ENCODE peak calls at places on chromosomes 11 and 22, in nine cellular contexts. Z is GM23248; G is uterus; B is coronary artery; M is caudate nucleus; O is pancreas; P is GM23338; D is esophagus squamous epithelium; K is CD4-positive, alpha-beta T cell. W is an unnamed sample.

GRCh38 chr11:76885390-76886097 is 24.8 kb downstream of the ACER3 start:
- DNase-seq in Z (peak; percentile 4), G (no peak), B (no peak), M (no peak), O (no peak), P (no peak), D (no peak), K (no peak), W (no peak)

GRCh38 chr11:103907548-103908455 is 128.6 kb upstream of the DDI1 start:
- DNase-seq in Z (peak; percentile 55), G (no peak), B (no peak), M (no peak), O (no peak), P (no peak), D (no peak), K (no peak), W (no peak)

GRCh38 chr11:2691991-2692841 is 7.6 kb downstream of the KCNQ1OT1 start:
- DNase-seq in Z (no peak), G (peak; percentile 20), B (no peak), M (no peak), O (no peak), P (peak; percentile 67), D (no peak), K (no peak), W (no peak)

GRCh38 chr11:11558352-11558751 is 63.5 kb downstream of the GALNT18 start:
- DNase-seq in Z (no peak), G (no peak), B (no peak), M (no peak), O (no peak), P (no peak), D (no peak), K (no peak), W (no peak)

GRCh38 chr11:57940044-57940781 is 83.5 kb upstream of the OR9Q1 start:
- DNase-seq in Z (peak; percentile 39), G (no peak), B (peak; percentile 29), M (no peak), O (no peak), P (no peak), D (no peak), K (no peak), W (no peak)

GRCh38 chr11:20070459-20070858 is 89.8 kb downstream of the DBX1 start:
- DNase-seq in Z (no peak), G (no peak), B (no peak), M (no peak), O (no peak), P (no peak), D (no peak), K (no peak), W (no peak)

GRCh38 chr22:47033648-47034000 is 271.2 kb downstream of the TBC1D22A start:
- DNase-seq in Z (no peak), G (no peak), B (no peak), M (no peak), O (no peak), P (no peak), D (no peak), K (no peak), W (no peak)

GRCh38 chr11:105334025-105334714 is 194.6 kb upstream of the CARD18 start:
- DNase-seq in Z (no peak), G (no peak), B (no peak), M (no peak), O (no peak), P (no peak), D (no peak), K (no peak), W (no peak)

GRCh38 chr22:38631724-38632123 is 24.5 kb downstream of the FAM227A start:
- DNase-seq in Z (no peak), G (no peak), B (no peak), M (no peak), O (no peak), P (no peak), D (no peak), K (no peak), W (no peak)

GRCh38 chr11:326842-327580 is 6.4 kb upstream of the IFITM3 start:
- DNase-seq in Z (peak; percentile 40), G (peak; percentile 94), B (peak; percentile 87), M (no peak), O (peak; percentile 58), P (no peak), D (no peak), K (no peak), W (peak; percentile 50)

GRCh38 chr11:33721291-33721840 is 14.9 kb downstream of the CD59 start:
- DNase-seq in Z (peak; percentile 85), G (no peak), B (no peak), M (no peak), O (no peak), P (no peak), D (no peak), K (no peak), W (no peak)

GRCh38 chr11:75199412-75199955 is 41.1 kb upstream of the TPBGL start:
- DNase-seq in Z (no peak), G (no peak), B (no peak), M (no peak), O (no peak), P (no peak), D (no peak), K (no peak), W (no peak)

GRCh38 chr11:133833101-133833898 is 12.0 kb downstream of the SPATA19 start:
- DNase-seq in Z (peak; percentile 25), G (no peak), B (peak; percentile 66), M (no peak), O (no peak), P (no peak), D (no peak), K (no peak), W (no peak)

GRCh38 chr11:3849297-3849874 is 6.1 kb upstream of the STIM1 start:
- DNase-seq in Z (peak; percentile 67), G (no peak), B (no peak), M (no peak), O (no peak), P (peak; percentile 66), D (no peak), K (peak; percentile 34), W (peak; percentile 49)

GRCh38 chr11:86118201-86118600 is 49.3 kb upstream of the PICALM start:
- DNase-seq in Z (no peak), G (no peak), B (no peak), M (no peak), O (no peak), P (no peak), D (no peak), K (no peak), W (no peak)

DNA sequence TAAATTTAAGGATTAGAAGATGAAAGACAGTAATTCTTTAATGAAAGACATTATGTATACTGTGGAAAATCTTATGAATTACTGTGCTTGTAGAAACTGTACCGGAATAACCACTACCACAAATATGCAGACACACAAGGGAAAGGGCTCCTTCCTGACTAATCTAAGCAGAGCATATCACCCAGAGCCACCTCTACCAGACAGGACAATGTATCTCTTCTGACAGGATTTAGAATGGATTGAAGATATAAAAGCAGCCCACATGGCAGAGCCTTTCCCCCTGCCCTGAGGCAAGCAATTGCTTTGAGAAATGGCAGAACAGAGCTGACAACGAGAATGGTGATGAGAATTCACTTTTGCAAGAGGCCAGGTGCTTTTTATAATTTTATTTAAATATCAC is 144.1 kb downstream of the NOX4 start:
- DNase-seq in Z (no peak), G (no peak), B (no peak), M (no peak), O (no peak), P (no peak), D (no peak), K (no peak), W (no peak)
- H3K27ac ChIP-seq in Z (no peak overlapping the region), G (no peak overlapping the region), B (no peak overlapping the region), M (no peak overlapping the region), O (no peak overlapping the region), P (no peak overlapping the region), D (no peak overlapping the region), K (no peak overlapping the region), W (no peak overlapping the region)

DNA sequence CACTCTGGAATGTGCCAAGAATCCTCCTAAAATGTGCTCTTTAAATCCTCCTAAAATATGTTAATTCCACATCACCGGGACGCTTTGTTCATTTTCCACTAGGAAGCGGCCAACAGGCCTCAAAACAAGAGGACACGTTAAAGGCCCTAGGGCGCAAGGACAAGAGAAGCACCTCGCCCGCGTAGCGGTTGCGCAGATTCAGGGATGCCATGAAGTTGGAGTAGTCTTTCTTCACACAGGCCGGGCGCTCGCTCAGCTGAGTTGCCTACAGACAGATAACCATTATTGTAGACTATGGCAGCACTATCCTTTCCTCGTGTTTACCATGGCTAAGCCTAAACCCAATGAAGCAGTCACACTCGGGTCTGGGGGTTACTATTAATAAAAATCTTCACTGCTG is 29.5 kb upstream of the SERPIND1 start:
- DNase-seq in Z (no peak), G (no peak), B (no peak), M (no peak), O (no peak), P (no peak), D (no peak), K (no peak), W (no peak)
- H3K27ac ChIP-seq in Z (no peak overlapping the region), G (no peak overlapping the region), B (no peak overlapping the region), M (no peak overlapping the region), O (no peak overlapping the region), P (no peak overlapping the region), D (no peak overlapping the region), K (no peak overlapping the region), W (no peak overlapping the region)

GRCh38 chr11:109667719-109668118 is 245.7 kb downstream of the C11orf87 start:
- DNase-seq in Z (no peak), G (no peak), B (no peak), M (no peak), O (no peak), P (no peak), D (no peak), K (no peak), W (no peak)

GRCh38 chr11:109668973-109669634 is 247.1 kb downstream of the C11orf87 start:
- DNase-seq in Z (peak; percentile 36), G (no peak), B (no peak), M (no peak), O (no peak), P (no peak), D (no peak), K (no peak), W (no peak)
- H3K27ac ChIP-seq in Z (no peak overlapping the region), G (no peak overlapping the region), B (no peak overlapping the region), M (no peak overlapping the region), O (no peak overlapping the region), P (no peak overlapping the region), D (no peak overlapping the region), K (no peak overlapping the region), W (no peak overlapping the region)

GRCh38 chr11:35494966-35495365 is 30.4 kb downstream of the PAMR1 start:
- DNase-seq in Z (no peak), G (no peak), B (no peak), M (no peak), O (no peak), P (no peak), D (no peak), K (no peak), W (no peak)
- H3K27ac ChIP-seq in Z (no peak overlapping the region), G (no peak overlapping the region), B (no peak overlapping the region), M (no peak overlapping the region), O (no peak overlapping the region), P (no peak overlapping the region), D (no peak overlapping the region), K (no peak overlapping the region), W (no peak overlapping the region)

GRCh38 chr11:122780296-122780949 is 57.9 kb upstream of the CRTAM start:
- DNase-seq in Z (no peak), G (no peak), B (no peak), M (no peak), O (no peak), P (no peak), D (no peak), K (no peak), W (no peak)
- H3K27ac ChIP-seq in Z (no peak overlapping the region), G (no peak overlapping the region), B (no peak overlapping the region), M (no peak overlapping the region), O (no peak overlapping the region), P (no peak overlapping the region), D (no peak overlapping the region), K (no peak overlapping the region), W (no peak overlapping the region)

W was measured in small intestine.